ENCODE peak calls at places on chromosome 15, in five cellular contexts. P is K562, B is WTC11, A is GM12878, H is HepG2. J is an unnamed sample.

GRCh38 chr15:99212401-99212800 is 37.0 kb downstream of the TTC23 start:
- DNase-seq in P (no peak), B (no peak), A (no peak), H (no peak), J (peak; percentile 14)

GRCh38 chr15:98727115-98728040 is 79.0 kb downstream of the IGF1R start:
- DNase-seq in P (no peak), B (peak; percentile 76), A (no peak), H (peak; percentile 89), J (peak; percentile 93)

GRCh38 chr15:35182841-35183479 is 97.9 kb upstream of the NANOGP8 start:
- DNase-seq in P (no peak), B (peak; percentile 77), A (peak; percentile 45), H (no peak), J (no peak)

GRCh38 chr15:66483131-66483566 is 14.4 kb downstream of the SNAPC5 start:
- DNase-seq in P (no peak), B (no peak), A (no peak), H (no peak), J (no peak)

GRCh38 chr15:52406601-52407000 is 111.0 kb upstream of the MYO5C start:
- DNase-seq in P (no peak), B (no peak), A (no peak), H (no peak), J (no peak)

GRCh38 chr15:81480645-81481053 is 106.6 kb upstream of the TMC3 start:
- DNase-seq in P (peak; percentile 27), B (no peak), A (peak; percentile 11), H (peak; percentile 31), J (peak; percentile 61)

GRCh38 chr15:85620321-85621044 is 174.2 kb downstream of the KLHL25 start:
- DNase-seq in P (no peak), B (no peak), A (no peak), H (no peak), J (no peak)

GRCh38 chr15:71048913-71049675 is 66.2 kb upstream of the THSD4 start:
- DNase-seq in P (no peak), B (no peak), A (no peak), H (no peak), J (no peak)

GRCh38 chr15:46591462-46591861 is 956.6 kb downstream of the SQOR start:
- DNase-seq in P (no peak), B (no peak), A (no peak), H (no peak), J (no peak)

GRCh38 chr15:70100495-70101331 is 3.0 kb upstream of the TLE3 start:
- DNase-seq in P (peak; percentile 45), B (peak; percentile 45), A (no peak), H (peak; percentile 12), J (peak; percentile 58)

GRCh38 chr15:99454941-99455795 is 110.6 kb upstream of the MEF2A start:
- DNase-seq in P (peak; percentile 40), B (no peak), A (no peak), H (peak; percentile 49), J (no peak)

GRCh38 chr15:81296673-81297072 is 27.3 kb downstream of the STARD5 start:
- DNase-seq in P (no peak), B (no peak), A (peak; percentile 95), H (no peak), J (no peak)

GRCh38 chr15:84799511-84800187 is 17.5 kb upstream of the ALPK3 start:
- DNase-seq in P (no peak), B (no peak), A (no peak), H (no peak), J (no peak)

GRCh38 chr15:28096720-28097431 is 2.2 kb downstream of the OCA2 start:
- DNase-seq in P (no peak), B (peak; percentile 57), A (no peak), H (no peak), J (no peak)

GRCh38 chr15:79434361-79434760 is 2.2 kb downstream of the MINAR1 start:
- DNase-seq in P (no peak), B (no peak), A (no peak), H (no peak), J (no peak)

GRCh38 chr15:70094690-70095311 is 2.9 kb downstream of the TLE3 start:
- DNase-seq in P (no peak), B (no peak), A (no peak), H (peak; percentile 47), J (no peak)

GRCh38 chr15:58582150-58582549 is 150.4 kb downstream of the LIPC start:
- DNase-seq in P (no peak), B (no peak), A (no peak), H (no peak), J (no peak)

GRCh38 chr15:63072023-63072650 is 29.6 kb downstream of the TPM1 start:
- DNase-seq in P (no peak), B (no peak), A (no peak), H (no peak), J (no peak)

GRCh38 chr15:79041598-79042175 is 48.9 kb downstream of the RASGRF1 start:
- DNase-seq in P (no peak), B (no peak), A (no peak), H (no peak), J (no peak)

GRCh38 chr15:60118146-60118545 is 114.0 kb downstream of the FOXB1 start:
- DNase-seq in P (no peak), B (peak; percentile 23), A (no peak), H (no peak), J (no peak)

GRCh38 chr15:60237411-60237810 is 160.4 kb downstream of the ANXA2 start:
- DNase-seq in P (no peak), B (no peak), A (no peak), H (no peak), J (no peak)

GRCh38 chr15:77312523-77312922 is 107.4 kb downstream of the PEAK1 start:
- DNase-seq in P (no peak), B (no peak), A (no peak), H (no peak), J (no peak)

GRCh38 chr15:101652783-101653430 is 726 bp upstream of the TM2D3 start:
- DNase-seq in P (peak; percentile 40), B (peak; percentile 42), A (no peak), H (no peak), J (no peak)

GRCh38 chr15:41987925-41988275 is 15.5 kb upstream of the EHD4 start:
- DNase-seq in P (no peak), B (no peak), A (no peak), H (no peak), J (no peak)

GRCh38 chr15:99526174-99526573 is 39.6 kb upstream of the MEF2A start:
- DNase-seq in P (no peak), B (no peak), A (no peak), H (no peak), J (no peak)

GRCh38 chr15:44738340-44738984 is 2.1 kb downstream of the TRIM69 start:
- DNase-seq in P (peak; percentile 43), B (no peak), A (no peak), H (peak; percentile 47), J (peak; percentile 21)

GRCh38 chr15:50628421-50628820 is 58.2 kb downstream of the TRPM7 start:
- DNase-seq in P (no peak), B (no peak), A (no peak), H (no peak), J (no peak)

GRCh38 chr15:50624616-50625168 is 61.9 kb downstream of the TRPM7 start:
- DNase-seq in P (no peak), B (no peak), A (no peak), H (no peak), J (no peak)

DNA sequence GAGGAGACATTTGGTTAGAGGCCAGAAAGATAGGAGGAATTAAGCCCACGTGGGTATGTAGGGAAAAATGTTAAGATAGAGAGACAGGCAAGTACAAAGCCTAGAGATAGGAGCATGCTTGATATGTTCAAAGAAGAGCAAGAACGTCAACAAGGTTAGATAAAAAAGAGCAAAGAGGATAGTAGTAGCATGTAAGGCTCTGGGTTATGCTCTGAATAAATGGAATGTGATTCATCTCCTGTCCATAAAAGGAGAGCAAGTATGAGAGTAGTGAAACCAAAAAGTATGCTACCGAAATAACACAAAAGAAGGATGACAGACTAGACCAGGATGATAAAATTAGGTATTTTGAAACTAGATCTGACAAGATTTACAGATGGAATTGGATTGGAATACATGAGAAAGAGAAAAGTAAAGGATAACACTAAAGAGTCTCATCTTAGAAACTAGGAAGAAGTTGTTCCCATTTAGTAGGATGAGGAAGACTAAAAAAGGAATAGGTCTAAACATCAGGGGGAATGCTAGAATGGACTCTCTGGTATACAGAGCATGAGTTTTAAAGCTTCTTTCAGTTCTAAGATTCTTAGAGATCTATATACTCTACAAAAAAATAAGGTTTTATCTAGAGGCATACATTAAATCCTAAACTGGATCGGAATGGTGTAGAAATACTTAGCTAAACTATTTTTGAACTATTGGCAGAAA is 59.1 kb downstream of the TRPM7 start:
- DNase-seq in P (no peak), B (no peak), A (no peak), H (no peak), J (no peak)
- TF ChIP-seq ESRRA in P (no peak), B (no peak), A (no peak), H (no peak), J (no peak)

DNA sequence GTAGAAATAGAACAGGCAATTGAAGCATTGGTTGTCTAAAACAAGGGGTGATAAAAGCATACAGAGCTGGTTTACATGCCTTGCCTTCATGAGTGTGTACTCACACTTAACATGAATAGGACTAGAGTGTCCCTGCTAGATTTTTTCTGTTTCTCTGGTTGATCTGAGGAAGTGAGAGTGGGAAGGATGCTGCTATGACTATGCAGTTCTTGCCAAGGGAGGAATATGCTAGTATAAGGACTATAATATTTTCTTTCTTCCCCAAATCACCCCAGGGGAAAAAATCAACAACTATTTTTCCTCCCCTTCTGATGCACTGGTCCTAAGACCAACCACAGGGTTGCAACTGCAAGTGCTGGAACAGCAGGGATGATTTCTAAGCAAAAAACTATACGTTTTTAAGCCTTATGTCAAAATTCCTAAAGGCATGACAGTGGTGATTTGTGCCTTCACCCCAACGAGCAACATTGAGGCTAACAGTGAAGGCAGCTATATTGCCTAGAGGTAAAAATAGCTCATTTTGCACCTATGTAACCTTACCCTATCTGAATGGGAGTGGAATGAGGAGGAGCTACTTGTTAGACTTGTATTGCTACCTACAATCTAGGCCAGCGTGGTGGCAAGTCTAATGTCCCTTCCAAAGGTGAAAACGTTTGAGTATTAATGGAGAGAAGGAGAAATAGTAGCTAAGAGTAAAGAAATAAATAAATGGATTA is 33.5 kb upstream of the USP8 start:
- DNase-seq in P (no peak), B (no peak), A (peak; percentile 49), H (no peak), J (no peak)
- TF ChIP-seq USF2 in P (no peak), B (no peak), A (no peak), H (no peak), J (no peak)

GRCh38 chr15:92733090-92733933 is 77.7 kb upstream of the FAM174B start:
- DNase-seq in P (no peak), B (no peak), A (no peak), H (no peak), J (no peak)
- TF ChIP-seq ESRRA in P (no peak), B (no peak), A (no peak), H (no peak), J (no peak)

DNA sequence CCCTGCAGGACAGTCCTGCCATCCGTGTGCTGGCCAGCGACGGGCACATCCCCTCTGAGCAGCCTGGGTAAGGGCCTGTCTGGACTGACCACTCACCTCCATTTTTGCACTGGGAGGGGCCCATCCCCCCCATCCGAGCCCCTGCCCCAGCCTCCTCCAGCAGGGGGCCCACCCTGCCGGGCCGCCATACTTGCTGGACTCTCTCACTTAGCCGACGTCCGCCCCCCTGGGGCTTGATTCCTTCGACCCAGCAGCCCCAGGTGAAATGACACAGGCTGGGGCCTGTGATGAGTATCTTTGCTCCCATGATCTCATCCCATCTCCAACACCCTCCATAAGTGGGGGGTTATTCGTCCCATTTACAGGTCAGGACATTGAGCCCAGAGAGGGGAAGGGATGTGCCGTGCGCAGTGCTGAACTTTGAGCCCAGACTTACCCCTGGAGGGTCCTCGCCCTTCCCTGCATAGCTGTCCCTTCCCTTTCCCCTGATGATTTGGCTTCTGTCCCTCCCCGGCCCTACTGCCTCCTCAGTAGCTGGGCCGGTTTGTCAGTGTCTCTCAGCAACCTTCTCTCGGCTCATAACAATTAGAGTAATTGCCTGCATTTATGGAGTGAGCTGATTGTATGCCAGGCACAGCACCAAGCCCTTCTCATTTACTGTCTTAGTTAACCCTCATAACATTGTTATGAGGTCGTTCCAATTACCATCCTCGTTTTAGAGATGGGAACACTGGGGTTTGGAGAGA is 4.2 kb downstream of the LMAN1L start:
- DNase-seq in P (no peak), B (no peak), A (no peak), H (no peak), J (no peak)
- TF ChIP-seq USF2 in P (no peak), B (no peak), A (no peak), H (no peak), J (no peak)